ENCODE peak calls at places on chromosomes 5 and 9, in eight cellular contexts. E is ELR, P is neural crest cell, C is cardiac muscle cell, N is nucleus accumbens, L is Caco-2, T is H7, D is tibial artery. Q is an unnamed sample.

GRCh38 chr5:176889321-176890280 is 9.5 kb downstream of the HK3 start:
- DNase-seq in E (no peak), P (no peak), C (no peak), N (no peak), L (no peak), T (peak; percentile 22), D (no peak), Q (no peak)

GRCh38 chr5:443239-444151 is 519 bp downstream of the EXOC3 start:
- DNase-seq in E (no peak), P (no peak), C (no peak), N (peak; percentile 50), L (no peak), T (no peak), D (peak; percentile 18), Q (no peak)

GRCh38 chr5:155728857-155729683 is 597.9 kb upstream of the SGCD start:
- DNase-seq in E (no peak), P (no peak), C (peak; percentile 3), N (peak; percentile 58), L (no peak), T (peak; percentile 67), D (no peak), Q (peak; percentile 52)

GRCh38 chr5:56873056-56873455 is 36.3 kb upstream of the SETD9 start:
- DNase-seq in E (no peak), P (no peak), C (no peak), N (no peak), L (no peak), T (no peak), D (no peak), Q (no peak)

GRCh38 chr5:173970878-173971650 is 17.9 kb upstream of the C5orf47 start:
- DNase-seq in E (no peak), P (no peak), C (no peak), N (peak; percentile 25), L (no peak), T (no peak), D (no peak), Q (peak; percentile 26)

GRCh38 chr9:130939405-130939941 is 426 bp upstream of the FIBCD1 start:
- DNase-seq in E (peak; percentile 45), P (no peak), C (peak; percentile 54), N (no peak), L (no peak), T (peak; percentile 88), D (no peak), Q (peak; percentile 46)

GRCh38 chr9:86946712-86947145 is 577 bp downstream of the GAS1 start:
- DNase-seq in E (peak; percentile 58), P (peak; percentile 40), C (peak; percentile 66), N (peak; percentile 78), L (peak; percentile 1), T (no peak), D (peak; percentile 65), Q (no peak)

GRCh38 chr5:179927834-179928233 is 20.1 kb upstream of the TBC1D9B start:
- DNase-seq in E (no peak), P (no peak), C (no peak), N (no peak), L (no peak), T (no peak), D (no peak), Q (no peak)

GRCh38 chr9:107749787-107750444 is 260.3 kb upstream of the KLF4 start:
- DNase-seq in E (peak; percentile 94), P (no peak), C (no peak), N (peak; percentile 76), L (peak; percentile 18), T (peak; percentile 34), D (peak; percentile 97), Q (peak; percentile 85)

GRCh38 chr9:5040730-5041389 is 55.8 kb downstream of the JAK2 start:
- DNase-seq in E (no peak), P (no peak), C (no peak), N (no peak), L (no peak), T (peak; percentile 10), D (no peak), Q (no peak)

GRCh38 chr9:128635266-128636023 is 21.2 kb downstream of the DYNC2I2 start:
- DNase-seq in E (peak; percentile 99), P (peak; percentile 45), C (peak; percentile 92), N (no peak), L (peak; percentile 98), T (peak; percentile 95), D (peak; percentile 82), Q (peak; percentile 99)

GRCh38 chr5:462051-462481 is 19.1 kb downstream of the EXOC3 start:
- DNase-seq in E (no peak), P (no peak), C (no peak), N (no peak), L (no peak), T (no peak), D (peak; percentile 5), Q (no peak)

GRCh38 chr5:37133939-37134338 is 115.2 kb downstream of the CPLANE1 start:
- DNase-seq in E (peak; percentile 56), P (no peak), C (no peak), N (no peak), L (no peak), T (no peak), D (no peak), Q (no peak)

GRCh38 chr9:137070201-137070905 is at the start of gene SAPCD2:
- DNase-seq in E (peak; percentile 93), P (peak; percentile 70), C (peak; percentile 95), N (peak; percentile 78), L (peak; percentile 95), T (peak; percentile 98), D (peak; percentile 84), Q (peak; percentile 94)

GRCh38 chr5:13212843-13213242 is 731.6 kb downstream of the DNAH5 start:
- DNase-seq in E (no peak), P (no peak), C (no peak), N (no peak), L (no peak), T (no peak), D (no peak), Q (no peak)

Q was measured in mesendoderm.